ENCODE peak calls at places on chromosomes 11 and 22, in nine cellular contexts. A, P, H, Z, G, I, Q, F and R are unnamed samples.

GRCh38 chr11:92211576-92212167 is 12.9 kb upstream of the FAT3 start:
- DNase-seq in A (no peak), P (no peak), H (peak; percentile 27), Z (no peak), G (no peak), I (peak; percentile 46), Q (no peak), F (no peak), R (no peak)

GRCh38 chr11:48087974-48088681 is 107.8 kb downstream of the PTPRJ start:
- DNase-seq in A (no peak), P (peak; percentile 84), H (no peak), Z (peak; percentile 69), G (peak; percentile 85), I (no peak), Q (no peak), F (peak; percentile 55), R (peak; percentile 56)

GRCh38 chr22:49169074-49169744 is 658.5 kb downstream of the BRD1 start:
- DNase-seq in A (no peak), P (no peak), H (no peak), Z (peak; percentile 21), G (no peak), I (no peak), Q (peak; percentile 61), F (no peak), R (no peak)

GRCh38 chr11:64164392-64165312 is 1.3 kb downstream of the MACROD1 start:
- DNase-seq in A (no peak), P (peak; percentile 67), H (peak; percentile 84), Z (no peak), G (no peak), I (no peak), Q (no peak), F (peak; percentile 69), R (peak; percentile 36)

GRCh38 chr11:57566564-57567209 is 785 bp downstream of the UBE2L6 start:
- DNase-seq in A (no peak), P (no peak), H (peak; percentile 38), Z (no peak), G (no peak), I (no peak), Q (no peak), F (no peak), R (no peak)

GRCh38 chr11:64844330-64845124 is at the start of gene CDC42BPG:
- DNase-seq in A (no peak), P (peak; percentile 89), H (peak; percentile 100), Z (peak; percentile 92), G (no peak), I (peak; percentile 69), Q (peak; percentile 94), F (peak; percentile 95), R (peak; percentile 91)

GRCh38 chr11:132782102-132782501 is 750.2 kb downstream of the OPCML start:
- DNase-seq in A (no peak), P (no peak), H (no peak), Z (no peak), G (no peak), I (no peak), Q (no peak), F (no peak), R (no peak)

GRCh38 chr11:8257003-8257664 is 6.5 kb downstream of the LMO1 start:
- DNase-seq in A (no peak), P (no peak), H (no peak), Z (no peak), G (peak; percentile 78), I (no peak), Q (peak; percentile 25), F (no peak), R (no peak)

GRCh38 chr11:95608093-95608492 is 181.5 kb downstream of the FAM76B start:
- DNase-seq in A (no peak), P (no peak), H (no peak), Z (no peak), G (no peak), I (no peak), Q (no peak), F (no peak), R (no peak)

GRCh38 chr22:23402275-23403151 is 177.6 kb downstream of the IGLL1 start:
- DNase-seq in A (no peak), P (peak; percentile 85), H (peak; percentile 97), Z (peak; percentile 79), G (no peak), I (peak; percentile 57), Q (peak; percentile 88), F (peak; percentile 86), R (peak; percentile 80)

GRCh38 chr11:18612394-18612793 is 12.8 kb downstream of the MISFA start:
- DNase-seq in A (no peak), P (no peak), H (no peak), Z (no peak), G (no peak), I (no peak), Q (no peak), F (no peak), R (no peak)

GRCh38 chr22:30251661-30252226 is 5.2 kb upstream of the LIF start:
- DNase-seq in A (no peak), P (no peak), H (peak; percentile 51), Z (no peak), G (peak; percentile 81), I (peak; percentile 52), Q (no peak), F (no peak), R (no peak)

GRCh38 chr11:93614111-93614784 is 47.2 kb upstream of the CEP295 start:
- DNase-seq in A (no peak), P (no peak), H (no peak), Z (no peak), G (no peak), I (no peak), Q (no peak), F (no peak), R (no peak)

GRCh38 chr22:35615156-35615555 is 2.0 kb downstream of the MB start:
- DNase-seq in A (no peak), P (no peak), H (no peak), Z (no peak), G (no peak), I (no peak), Q (no peak), F (no peak), R (no peak)

GRCh38 chr22:28911777-28912669 is 28.7 kb downstream of the ZNRF3 start:
- DNase-seq in A (no peak), P (peak; percentile 72), H (no peak), Z (no peak), G (peak; percentile 37), I (peak; percentile 53), Q (no peak), F (no peak), R (no peak)

GRCh38 chr22:38202437-38203089 is 769 bp downstream of the MAFF start:
- DNase-seq in A (peak; percentile 88), P (peak; percentile 91), H (peak; percentile 83), Z (peak; percentile 90), G (peak; percentile 98), I (peak; percentile 90), Q (peak; percentile 93), F (peak; percentile 93), R (peak; percentile 88)

DNA sequence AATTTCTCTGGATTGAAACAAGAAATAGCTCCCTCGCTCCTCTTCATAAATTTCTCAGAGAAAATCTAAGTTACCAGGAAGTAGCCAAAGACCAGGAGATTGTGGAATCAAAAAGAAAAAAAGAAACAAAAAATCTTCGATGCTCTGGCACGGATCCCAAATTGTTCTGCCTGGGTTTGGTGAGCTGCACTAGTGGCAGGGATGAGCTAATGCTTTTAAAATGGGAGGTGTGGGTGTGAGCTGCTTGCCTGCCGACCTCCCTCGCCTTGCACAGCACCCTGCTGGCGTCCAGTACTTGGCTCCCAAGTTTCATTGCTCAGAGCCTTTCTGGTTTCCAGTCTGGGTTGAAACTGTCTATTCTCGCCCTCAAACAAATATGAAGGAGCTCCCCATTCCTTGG is 2.5 kb downstream of the TIMP3 start:
- DNase-seq in A (no peak), P (no peak), H (no peak), Z (no peak), G (no peak), I (peak; percentile 89), Q (no peak), F (no peak), R (no peak)
- H3K4me3 ChIP-seq in A (peak overlapping the region; percentile 93), P (no peak overlapping the region), H (no peak overlapping the region), Z (no peak overlapping the region), G (peak overlapping the region; percentile 68), I (peak overlapping the region; percentile 76), Q (peak overlapping the region; percentile 71), F (peak overlapping the region; percentile 44), R (peak overlapping the region; percentile 58)

GRCh38 chr11:111938687-111939160 is 1.6 kb downstream of the DIXDC1 start:
- DNase-seq in A (no peak), P (no peak), H (peak; percentile 43), Z (no peak), G (no peak), I (peak; percentile 69), Q (no peak), F (no peak), R (no peak)
- H3K4me3 ChIP-seq in A (peak overlapping the region; percentile 25), P (no peak overlapping the region), H (no peak overlapping the region), Z (no peak overlapping the region), G (no peak overlapping the region), I (peak overlapping the region; percentile 22), Q (no peak overlapping the region), F (no peak overlapping the region), R (no peak overlapping the region)

GRCh38 chr11:74311352-74311926 is at the start of gene P4HA3:
- DNase-seq in A (peak; percentile 20), P (peak; percentile 86), H (peak; percentile 95), Z (peak; percentile 76), G (peak; percentile 92), I (peak; percentile 55), Q (peak; percentile 89), F (peak; percentile 83), R (peak; percentile 66)
- H3K4me3 ChIP-seq in A (peak within 1 kb of the TSS; percentile 56), P (peak within 1 kb of the TSS; percentile 56), H (peak within 1 kb of the TSS; percentile 43), Z (no peak within 1 kb of the TSS), G (no peak within 1 kb of the TSS), I (peak within 1 kb of the TSS; percentile 67), Q (peak within 1 kb of the TSS; percentile 12), F (peak within 1 kb of the TSS; percentile 66), R (no peak within 1 kb of the TSS)

GRCh38 chr11:83159901-83160865 is 3.3 kb downstream of the PCF11 start:
- DNase-seq in A (no peak), P (peak; percentile 45), H (no peak), Z (no peak), G (no peak), I (peak; percentile 42), Q (peak; percentile 17), F (no peak), R (peak; percentile 32)

GRCh38 chr11:83158965-83159900 is 2.3 kb downstream of the PCF11 start:
- DNase-seq in A (no peak), P (no peak), H (no peak), Z (no peak), G (no peak), I (no peak), Q (no peak), F (no peak), R (no peak)

GRCh38 chr11:83161610-83162199 is 4.8 kb downstream of the PCF11 start:
- DNase-seq in A (no peak), P (no peak), H (no peak), Z (no peak), G (no peak), I (no peak), Q (no peak), F (no peak), R (no peak)

GRCh38 chr11:83158474-83158786 is 1.5 kb downstream of the PCF11 start:
- DNase-seq in A (no peak), P (no peak), H (no peak), Z (no peak), G (no peak), I (no peak), Q (no peak), F (no peak), R (no peak)

DNA sequence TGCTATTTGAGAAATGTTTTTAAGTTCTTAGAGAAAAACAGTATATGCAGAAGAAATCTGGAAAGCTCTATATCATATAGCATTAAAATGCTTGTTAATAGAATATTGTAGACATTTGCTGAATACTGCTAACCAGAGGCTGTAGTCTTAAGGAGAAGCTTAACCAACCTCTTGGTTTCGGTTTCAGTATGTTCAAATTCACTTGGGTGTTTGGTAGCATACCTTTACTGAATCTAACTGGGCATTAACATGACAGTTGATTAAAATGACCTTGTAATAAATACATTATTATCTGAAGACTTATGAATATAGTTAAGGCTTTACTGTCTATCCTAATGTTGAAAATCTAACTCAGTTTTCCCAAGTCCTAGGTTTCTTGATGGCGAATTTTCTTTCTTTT is 5.4 kb downstream of the PCF11 start:
- DNase-seq in A (no peak), P (no peak), H (no peak), Z (no peak), G (no peak), I (peak; percentile 50), Q (no peak), F (no peak), R (no peak)
- H3K4me3 ChIP-seq in A (no peak overlapping the region), P (no peak overlapping the region), H (no peak overlapping the region), Z (no peak overlapping the region), G (no peak overlapping the region), I (no peak overlapping the region), Q (no peak overlapping the region), F (no peak overlapping the region), R (no peak overlapping the region)